ENCODE peak calls at places on chromosome 1, in four cellular contexts. R is H1, D is K562, N is SK-N-SH. I is an unnamed sample.

GRCh38 chr1:67190942-67191341 is 24.7 kb downstream of the IL23R start:
- DNase-seq in R (no peak), D (no peak), N (no peak), I (no peak)

GRCh38 chr1:83113686-83114085 is 885.2 kb downstream of the TTLL7 start:
- DNase-seq in R (no peak), D (no peak), N (no peak), I (no peak)

GRCh38 chr1:223209293-223209898 is 66.3 kb upstream of the TLR5 start:
- DNase-seq in R (no peak), D (peak), N (no peak), I (no peak)

GRCh38 chr1:30302808-30303310 is 420.5 kb downstream of the MATN1 start:
- DNase-seq in R (no peak), D (no peak), N (no peak), I (no peak)

GRCh38 chr1:64268653-64269557 is 65.5 kb downstream of the UBE2U start:
- DNase-seq in R (no peak), D (peak), N (peak), I (peak)

GRCh38 chr1:112388436-112388835 is 7.6 kb upstream of the CTTNBP2NL start:
- DNase-seq in R (no peak), D (no peak), N (no peak), I (no peak)

GRCh38 chr1:23793018-23793781 is 2.3 kb downstream of the LYPLA2 start:
- DNase-seq in R (no peak), D (peak), N (peak), I (no peak)

GRCh38 chr1:201212461-201213055 is 21.9 kb downstream of the IGFN1 start:
- DNase-seq in R (no peak), D (no peak), N (no peak), I (no peak)

GRCh38 chr1:154759196-154759595 is 110.9 kb downstream of the KCNN3 start:
- DNase-seq in R (no peak), D (no peak), N (no peak), I (no peak)

GRCh38 chr1:243956448-243956847 is 94.6 kb upstream of the ZBTB18 start:
- DNase-seq in R (no peak), D (no peak), N (no peak), I (no peak)

GRCh38 chr1:75719810-75720209 is 4.7 kb upstream of the ACADM start:
- DNase-seq in R (no peak), D (no peak), N (no peak), I (no peak)

GRCh38 chr1:205454903-205455335 is 926 bp downstream of the BLACAT1 start:
- DNase-seq in R (no peak), D (no peak), N (no peak), I (peak)

GRCh38 chr1:205456383-205456867 is 580 bp upstream of the BLACAT1 start:
- DNase-seq in R (no peak), D (no peak), N (peak), I (peak)

GRCh38 chr1:205455581-205456382 is at the start of gene BLACAT1:
- DNase-seq in R (no peak), D (no peak), N (no peak), I (peak)

GRCh38 chr1:205456868-205457724 is 1.3 kb upstream of the BLACAT1 start:
- DNase-seq in R (no peak), D (peak), N (peak), I (peak)

DNA sequence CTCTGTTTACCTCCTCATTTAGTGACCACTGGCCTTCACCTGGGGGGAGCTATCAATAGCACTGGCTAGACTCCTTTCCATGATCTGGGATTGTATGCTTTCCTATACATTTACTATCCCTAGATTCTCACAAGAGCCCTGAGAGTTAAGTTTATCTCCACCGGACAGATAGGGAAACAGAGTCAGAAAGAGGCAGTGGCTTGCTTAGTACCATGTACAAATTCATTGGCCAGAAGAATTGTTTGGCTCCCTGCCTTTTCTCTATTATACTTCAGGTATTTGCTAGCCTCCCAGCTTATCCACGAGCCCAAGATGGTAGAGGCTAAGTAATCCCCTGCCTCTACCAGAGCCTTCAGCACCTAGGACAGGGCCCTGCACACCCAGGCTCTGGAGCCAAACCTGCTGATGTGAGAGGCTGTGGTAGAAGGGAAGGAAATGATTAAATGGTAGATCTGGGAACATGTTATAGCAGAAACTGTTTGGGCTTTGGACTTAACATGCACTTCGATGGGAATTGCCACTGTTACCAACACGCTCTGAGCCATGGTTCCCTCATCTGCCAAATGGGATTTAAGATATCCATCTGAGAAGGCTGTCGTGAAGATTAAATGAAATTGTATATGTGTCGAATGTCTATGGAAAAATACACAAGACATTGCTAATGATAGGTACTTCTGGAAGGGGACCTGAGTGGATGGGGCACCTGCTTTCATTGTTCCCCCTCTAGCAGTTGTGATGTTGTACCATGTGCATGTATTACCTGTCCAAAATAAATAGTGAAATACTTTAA is 3.1 kb upstream of the BLACAT1 start:
- DNase-seq in R (no peak), D (peak), N (no peak), I (peak)
- TF ChIP-seq TEAD4 in R (no peak), D (no peak), N (no peak), I (no peak)

GRCh38 chr1:20493839-20494608 is 8.0 kb upstream of the CAMK2N1 start:
- DNase-seq in R (peak), D (peak), N (peak), I (peak)

GRCh38 chr1:20492751-20493150 is 6.7 kb upstream of the CAMK2N1 start:
- DNase-seq in R (no peak), D (no peak), N (peak), I (no peak)

GRCh38 chr1:20494609-20495311 is 8.8 kb upstream of the CAMK2N1 start:
- DNase-seq in R (no peak), D (no peak), N (no peak), I (no peak)

GRCh38 chr1:20491866-20492265 is 5.9 kb upstream of the CAMK2N1 start:
- DNase-seq in R (no peak), D (no peak), N (peak), I (no peak)

DNA sequence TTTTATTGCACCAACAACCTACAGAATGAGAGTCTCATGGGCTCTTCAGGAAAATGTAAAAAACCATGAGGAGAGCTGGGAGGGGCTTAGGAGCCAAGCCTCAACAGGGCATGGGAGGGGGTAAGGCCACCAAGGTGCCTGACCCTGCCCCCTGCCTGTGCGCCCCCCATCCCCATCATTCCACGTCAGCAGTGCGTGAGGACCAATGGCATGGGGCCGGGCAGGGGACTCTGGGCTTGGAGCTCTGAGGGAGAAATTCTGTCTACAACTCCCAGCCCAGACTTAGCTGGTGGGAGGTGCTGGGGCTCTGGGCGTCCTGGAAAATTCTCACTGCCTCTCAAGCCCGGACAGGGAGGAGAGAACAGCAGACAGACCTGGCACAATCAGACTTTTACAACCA is 5.2 kb upstream of the CAMK2N1 start:
- DNase-seq in R (no peak), D (no peak), N (peak), I (no peak)
- TF ChIP-seq TEAD4 in R (no peak), D (no peak), N (no peak), I (no peak)

GRCh38 chr1:227424948-227425347 is 106.7 kb upstream of the CDC42BPA start:
- DNase-seq in R (no peak), D (no peak), N (no peak), I (no peak)

GRCh38 chr1:227427411-227427810 is 109.1 kb upstream of the CDC42BPA start:
- DNase-seq in R (no peak), D (no peak), N (no peak), I (no peak)

GRCh38 chr1:227429447-227430359 is 111.4 kb upstream of the CDC42BPA start:
- DNase-seq in R (no peak), D (no peak), N (no peak), I (no peak)

GRCh38 chr1:227432181-227432535 is 113.9 kb upstream of the CDC42BPA start:
- DNase-seq in R (no peak), D (no peak), N (no peak), I (no peak)

GRCh38 chr1:227428803-227429202 is 110.5 kb upstream of the CDC42BPA start:
- DNase-seq in R (no peak), D (no peak), N (no peak), I (no peak)
- TF ChIP-seq TEAD4 in R (no peak), D (no peak), N (no peak), I (no peak)

DNA sequence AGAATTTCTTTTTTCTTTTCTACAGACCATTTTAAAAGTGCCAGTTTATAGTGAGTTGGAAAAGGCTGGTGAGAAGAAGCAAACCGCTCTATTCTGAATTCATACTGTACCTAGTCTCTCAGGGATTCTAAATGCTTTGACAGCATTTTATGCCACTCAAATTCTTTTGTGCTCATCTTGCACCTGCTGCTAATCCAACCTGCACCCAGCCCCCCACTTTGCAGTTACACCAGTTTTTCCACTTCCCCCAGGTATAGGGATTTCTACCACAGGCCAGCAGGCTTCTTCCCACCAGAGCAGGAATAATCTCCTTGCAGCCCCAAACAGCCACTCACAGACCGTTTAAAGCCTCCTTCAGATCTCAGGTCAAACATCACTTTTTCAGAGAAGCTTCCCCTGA is 112.3 kb downstream of the RERE start:
- DNase-seq in R (no peak), D (no peak), N (no peak), I (no peak)
- TF ChIP-seq TEAD4 in R (no peak), D (no peak), N (no peak), I (no peak)

GRCh38 chr1:11691928-11692711 is 610 bp downstream of the DRAXIN start:
- DNase-seq in R (no peak), D (no peak), N (no peak), I (peak)

GRCh38 chr1:11690669-11691301 is 725 bp upstream of the DRAXIN start:
- DNase-seq in R (no peak), D (no peak), N (peak), I (peak)

GRCh38 chr1:11691302-11691914 is at the start of gene DRAXIN:
- DNase-seq in R (no peak), D (no peak), N (peak), I (peak)

GRCh38 chr1:11693917-11694316 is 2.4 kb downstream of the DRAXIN start:
- DNase-seq in R (no peak), D (no peak), N (no peak), I (no peak)

GRCh38 chr1:11692899-11693590 is 1.5 kb downstream of the DRAXIN start:
- DNase-seq in R (no peak), D (peak), N (no peak), I (no peak)
- TF ChIP-seq TEAD4 in R (no peak), D (no peak), N (no peak), I (no peak)

DNA sequence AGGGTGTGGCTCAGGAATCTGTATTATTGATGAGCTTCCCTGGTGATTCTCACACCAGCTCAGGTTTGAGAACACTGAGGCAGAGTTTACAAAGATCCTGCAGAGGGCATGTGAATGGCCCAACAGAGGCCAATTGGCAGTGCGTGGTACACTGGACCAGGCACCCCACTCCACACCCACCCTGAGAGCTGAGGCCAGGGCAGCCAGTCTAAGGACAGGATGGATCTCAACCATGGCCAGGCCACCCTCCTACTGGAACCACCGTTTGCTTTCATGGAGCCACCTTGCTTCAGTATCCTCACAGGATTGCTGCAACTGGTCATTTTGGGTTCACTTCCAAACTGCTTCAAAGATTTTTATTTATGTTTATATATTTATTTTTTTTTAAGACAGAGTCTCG is 7.3 kb upstream of the RASSF5 start:
- DNase-seq in R (no peak), D (no peak), N (no peak), I (no peak)
- TF ChIP-seq TEAD4 in R (no peak), D (no peak), N (no peak), I (no peak)

GRCh38 chr1:29122987-29123870 is 474 bp downstream of the TMEM200B start:
- DNase-seq in R (no peak), D (no peak), N (peak), I (peak)

GRCh38 chr1:29121516-29121937 is 2.2 kb downstream of the TMEM200B start:
- DNase-seq in R (no peak), D (no peak), N (peak), I (peak)

GRCh38 chr1:29120955-29121485 is 2.7 kb downstream of the TMEM200B start:
- DNase-seq in R (no peak), D (no peak), N (peak), I (peak)

GRCh38 chr1:29122662-29122986 is 1.1 kb downstream of the TMEM200B start:
- DNase-seq in R (no peak), D (no peak), N (peak), I (peak)

GRCh38 chr1:29121951-29122661 is 1.6 kb downstream of the TMEM200B start:
- DNase-seq in R (peak), D (no peak), N (peak), I (peak)
- TF ChIP-seq TEAD4 in R (no peak), D (no peak), N (no peak), I (no peak)